ENCODE peak calls at places on chromosomes 16 and 17, in four cellular contexts. U is ovary, O is neuronal stem cell, Y is upper lobe of right lung. P is an unnamed sample.

GRCh38 chr16:49604602-49605001 is 231.0 kb downstream of the C16orf78 start:
- DNase-seq in U (no peak), Y (no peak), O (no peak), P (no peak)

GRCh38 chr16:381788-382717 is at the start of gene PGAP6:
- DNase-seq in Y (peak), U (peak), O (no peak), P (peak)

GRCh38 chr16:20042848-20043247 is 30.8 kb downstream of the GPR139 start:
- DNase-seq in U (no peak), O (no peak), Y (no peak), P (no peak)

GRCh38 chr16:79008036-79008868 is 592.3 kb downstream of the MAF start:
- DNase-seq in U (no peak), O (no peak), Y (no peak), P (no peak)

GRCh38 chr16:49015189-49015540 is 266.5 kb downstream of the CBLN1 start:
- DNase-seq in O (no peak), Y (no peak), U (no peak), P (no peak)

GRCh38 chr17:42249681-42250446 is 26.3 kb downstream of the STAT5B start:
- DNase-seq in O (no peak), U (no peak), Y (no peak), P (no peak)

GRCh38 chr17:59746849-59747445 is 39.5 kb downstream of the VMP1 start:
- DNase-seq in O (no peak), Y (no peak), U (no peak), P (peak)

GRCh38 chr16:85623997-85624601 is 11.0 kb downstream of the GSE1 start:
- DNase-seq in O (no peak), U (no peak), Y (no peak), P (no peak)

GRCh38 chr17:72466199-72466598 is 345.4 kb downstream of the SOX9 start:
- DNase-seq in U (no peak), O (no peak), Y (no peak), P (peak)

GRCh38 chr17:74730491-74731346 is 6.3 kb upstream of the RAB37 start:
- DNase-seq in U (no peak), O (no peak), Y (peak), P (no peak)

GRCh38 chr17:47280072-47280811 is 26.6 kb downstream of the ITGB3 start:
- DNase-seq in Y (no peak), U (no peak), O (no peak), P (no peak)

GRCh38 chr16:89152831-89153700 is 18.5 kb upstream of the CDH15 start:
- DNase-seq in U (no peak), Y (no peak), O (no peak), P (no peak)

GRCh38 chr17:49955157-49955556 is 13.8 kb upstream of the DLX4 start:
- DNase-seq in O (no peak), Y (no peak), U (no peak), P (no peak)

GRCh38 chr17:2724783-2725164 is 13.2 kb upstream of the CLUH start:
- DNase-seq in U (no peak), Y (no peak), O (peak), P (peak)

GRCh38 chr17:79624658-79625478 is 14.0 kb upstream of the RBFOX3 start:
- DNase-seq in Y (peak), U (peak), O (no peak), P (no peak)

GRCh38 chr16:49608801-49609200 is 235.2 kb downstream of the C16orf78 start:
- DNase-seq in Y (no peak), O (no peak), U (no peak), P (peak)

GRCh38 chr16:77221482-77221881 is 22.3 kb downstream of the SYCE1L start:
- DNase-seq in O (no peak), U (no peak), Y (no peak), P (no peak)

GRCh38 chr16:81581107-81581506 is 136.5 kb downstream of the CMIP start:
- DNase-seq in U (no peak), O (no peak), Y (no peak), P (no peak)

GRCh38 chr17:19405114-19405513 is 5.9 kb upstream of the RNF112 start:
- DNase-seq in U (no peak), Y (no peak), O (no peak), P (no peak)

GRCh38 chr17:57370051-57370581 is 113.8 kb downstream of the MSI2 start:
- DNase-seq in O (no peak), Y (no peak), U (no peak), P (peak)

GRCh38 chr16:47258874-47259461 is 115.2 kb upstream of the NETO2 start:
- DNase-seq in U (no peak), Y (no peak), O (no peak), P (peak)

GRCh38 chr16:2154533-2155090 is 970 bp upstream of the TRAF7 start:
- DNase-seq in Y (no peak), O (no peak), U (no peak), P (no peak)

GRCh38 chr17:41553176-41553575 is 18.7 kb downstream of the KRT9 start:
- DNase-seq in U (no peak), Y (no peak), O (no peak), P (no peak)

GRCh38 chr16:49116873-49117272 is 164.8 kb downstream of the CBLN1 start:
- DNase-seq in U (no peak), O (no peak), Y (no peak), P (no peak)

GRCh38 chr16:77881355-77882003 is 93.1 kb downstream of the VAT1L start:
- DNase-seq in U (no peak), Y (no peak), O (no peak), P (no peak)

GRCh38 chr17:77963441-77963840 is 4.9 kb downstream of the TNRC6C start:
- DNase-seq in Y (no peak), U (peak), O (peak), P (peak)

GRCh38 chr17:5832886-5833285 is 237.3 kb upstream of the WSCD1 start:
- DNase-seq in Y (no peak), U (no peak), O (peak), P (no peak)

GRCh38 chr16:85330694-85331188 is 218.5 kb upstream of the CIBAR2 start:
- DNase-seq in Y (no peak), O (peak), U (no peak), P (peak)

GRCh38 chr16:88349903-88350900 is 32.6 kb upstream of the ZNF469 start:
- DNase-seq in O (no peak), U (no peak), Y (no peak), P (no peak)

GRCh38 chr17:45246861-45247428 is 14.9 kb downstream of the SPATA32 start:
- DNase-seq in U (peak), Y (peak), O (peak), P (no peak)

GRCh38 chr17:8873801-8874715 is 6.6 kb upstream of the PIK3R6 start:
- DNase-seq in U (no peak), O (no peak), Y (no peak), P (no peak)

GRCh38 chr16:46555981-46556380 is 65.2 kb downstream of the SHCBP1 start:
- DNase-seq in U (no peak), O (no peak), Y (no peak), P (no peak)

GRCh38 chr17:17343896-17344506 is 40.8 kb downstream of the NT5M start:
- DNase-seq in O (no peak), U (peak), Y (peak), P (no peak)

DNA sequence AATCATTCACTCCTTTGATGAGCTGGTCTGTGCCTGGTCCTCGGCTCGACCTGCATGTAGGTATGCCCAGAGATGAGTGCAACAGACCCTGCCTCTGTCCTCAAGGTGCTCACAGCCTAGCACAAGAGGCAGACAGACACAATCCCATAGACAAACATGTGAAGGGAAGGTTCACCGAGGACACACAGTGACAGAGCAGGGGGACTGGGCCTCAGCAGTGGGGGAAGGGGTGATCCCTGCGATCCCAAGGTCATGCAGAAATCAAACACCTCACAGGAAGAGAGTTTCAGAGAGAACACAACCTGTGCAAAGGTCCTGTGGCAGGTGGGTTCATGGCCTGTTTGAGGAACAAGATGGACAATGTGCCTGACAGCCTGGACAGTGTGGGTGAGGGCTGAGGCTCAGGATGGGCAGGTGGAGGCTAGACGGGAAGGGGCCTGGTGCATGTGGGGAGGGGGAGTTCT is 4.2 kb upstream of the VASN start:
- DNase-seq in O (no peak), Y (no peak), U (no peak), P (no peak)
- H3K27ac ChIP-seq in O (no peak), Y (no peak), U (no peak), P (no peak)

GRCh38 chr16:66428682-66429251 is 1.7 kb downstream of the BEAN1 start:
- DNase-seq in U (no peak), Y (no peak), O (no peak), P (no peak)

GRCh38 chr16:66427871-66428681 is 981 bp downstream of the BEAN1 start:
- DNase-seq in Y (no peak), O (no peak), U (no peak), P (peak)

GRCh38 chr16:66427451-66427860 is 361 bp downstream of the BEAN1 start:
- DNase-seq in U (no peak), Y (no peak), O (no peak), P (peak)

GRCh38 chr16:66430214-66430613 is 3.1 kb downstream of the BEAN1 start:
- DNase-seq in O (no peak), U (no peak), Y (no peak), P (no peak)

DNA sequence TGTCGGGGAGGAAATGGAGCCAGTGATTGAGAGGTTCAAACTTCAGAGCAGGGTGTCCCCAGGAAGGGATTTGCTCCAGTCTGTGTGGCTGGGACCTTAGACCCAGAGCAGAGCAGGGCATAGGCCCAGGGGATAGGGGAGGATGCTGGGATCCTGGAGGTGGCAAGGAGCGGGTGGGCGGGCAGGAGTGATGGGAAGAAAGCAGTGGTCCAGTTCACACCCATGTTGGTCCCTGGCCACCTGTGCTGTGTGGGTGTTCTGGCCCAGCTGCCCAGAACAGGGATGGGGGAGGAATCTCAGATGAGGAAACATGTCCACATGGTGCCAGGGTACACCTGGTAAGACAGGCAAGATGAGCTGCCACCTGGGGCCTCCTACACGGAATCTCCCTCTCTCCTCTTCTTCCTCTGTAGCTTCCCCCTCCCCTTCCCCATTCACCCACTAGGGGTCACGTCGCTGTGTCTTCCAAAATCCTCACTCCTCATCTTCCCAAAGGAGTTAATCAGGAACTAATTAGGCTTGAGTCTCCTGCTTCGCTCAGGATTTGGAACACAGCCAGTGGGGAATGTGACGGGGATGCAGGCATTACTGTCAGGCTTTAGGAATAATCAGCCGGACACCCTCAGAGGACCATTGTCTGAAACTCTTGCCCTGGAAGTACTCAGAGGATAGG is 2.3 kb downstream of the BEAN1 start:
- DNase-seq in U (no peak), O (no peak), Y (no peak), P (no peak)
- H3K27ac ChIP-seq in U (no peak), O (no peak), Y (no peak), P (no peak)

GRCh38 chr17:38451840-38452529 is 23.7 kb downstream of the ARHGAP23 start:
- DNase-seq in Y (no peak), O (no peak), U (peak), P (no peak)

GRCh38 chr17:38449364-38449763 is 21.1 kb downstream of the ARHGAP23 start:
- DNase-seq in O (no peak), U (no peak), Y (no peak), P (no peak)

GRCh38 chr17:38450699-38451029 is 22.4 kb downstream of the ARHGAP23 start:
- DNase-seq in U (no peak), Y (no peak), O (no peak), P (no peak)

GRCh38 chr17:38452719-38453118 is 24.5 kb downstream of the ARHGAP23 start:
- DNase-seq in O (no peak), Y (no peak), U (no peak), P (no peak)

DNA sequence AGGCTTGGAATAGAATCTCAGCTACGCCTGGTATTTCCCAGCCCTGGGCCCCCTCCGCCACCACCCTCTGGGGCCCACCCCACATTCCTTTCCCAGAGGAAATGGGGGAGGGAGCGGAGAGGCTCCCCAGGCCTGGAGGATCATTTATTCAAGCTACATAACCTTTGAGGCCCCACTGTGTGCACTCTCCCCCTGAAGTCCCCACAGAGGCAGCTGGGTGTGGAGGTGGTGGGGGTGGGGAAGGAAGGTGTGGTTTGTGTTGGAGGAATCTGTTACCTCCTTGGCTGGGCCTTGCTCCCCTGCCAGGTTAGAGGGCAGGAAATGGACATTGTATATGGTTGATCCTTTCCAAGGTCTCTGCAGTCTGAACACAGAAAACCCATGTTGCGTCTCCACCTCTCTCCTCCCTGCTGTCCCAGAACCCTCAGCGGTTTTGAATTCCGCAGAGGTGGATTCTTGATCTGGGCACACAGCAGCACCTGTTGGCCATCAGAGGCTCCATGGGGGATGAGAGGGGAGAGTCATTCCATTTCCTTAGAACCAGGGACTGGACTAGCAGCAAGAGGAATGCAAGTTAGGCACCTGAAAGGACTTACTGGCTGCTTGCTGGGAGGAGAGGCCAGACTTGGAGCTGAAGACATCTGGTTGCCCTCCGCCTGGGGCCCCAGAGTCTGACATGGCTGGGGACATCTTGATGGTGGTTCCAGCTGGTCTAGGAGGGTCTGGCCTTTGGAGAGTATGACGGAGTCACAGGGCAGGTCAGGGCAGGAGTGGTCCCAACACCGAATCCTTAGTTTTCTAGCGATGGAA is 23.0 kb downstream of the ARHGAP23 start:
- DNase-seq in Y (no peak), O (no peak), U (no peak), P (peak)
- H3K27ac ChIP-seq in Y (peak), O (peak), U (no peak), P (peak)

DNA sequence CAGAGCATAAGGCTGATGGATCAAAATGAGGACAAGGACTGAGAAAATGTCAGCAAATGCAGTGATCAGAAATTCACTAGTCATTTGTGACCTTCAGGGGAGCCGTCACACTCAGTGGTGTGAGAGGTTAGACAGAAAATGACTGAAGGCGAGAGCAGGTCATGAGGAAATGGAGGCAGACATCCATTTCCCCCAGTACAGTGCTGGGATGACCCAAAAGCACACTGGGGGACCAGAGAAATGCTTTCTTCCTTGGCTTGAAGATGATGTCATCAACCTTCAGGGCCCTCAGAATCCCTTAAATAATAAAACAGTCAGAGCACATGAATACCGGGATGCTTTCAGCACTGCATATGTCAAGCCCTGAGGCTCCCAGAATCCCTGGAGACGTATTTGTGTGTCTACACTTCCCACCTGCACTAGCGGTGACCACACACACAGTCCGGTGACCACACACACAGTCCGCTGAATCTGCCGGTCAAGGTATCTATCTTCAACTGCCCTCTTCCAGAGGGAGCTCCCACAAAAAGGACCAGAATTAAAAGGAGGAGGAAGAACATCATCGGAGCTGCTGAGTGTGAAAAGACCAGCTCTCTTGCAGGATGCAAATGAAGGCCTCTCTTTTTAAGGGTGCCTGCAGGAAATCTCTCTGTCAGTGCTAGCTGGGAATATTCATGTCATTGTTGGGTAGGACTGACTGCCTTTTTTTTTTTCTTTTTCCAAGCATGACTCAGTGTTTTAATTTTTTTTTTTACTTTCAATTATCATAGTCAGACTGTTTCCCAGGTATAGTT is 8.2 kb downstream of the UBE2O start:
- DNase-seq in U (no peak), O (no peak), Y (no peak), P (no peak)
- H3K27ac ChIP-seq in U (no peak), O (no peak), Y (no peak), P (no peak)

DNA sequence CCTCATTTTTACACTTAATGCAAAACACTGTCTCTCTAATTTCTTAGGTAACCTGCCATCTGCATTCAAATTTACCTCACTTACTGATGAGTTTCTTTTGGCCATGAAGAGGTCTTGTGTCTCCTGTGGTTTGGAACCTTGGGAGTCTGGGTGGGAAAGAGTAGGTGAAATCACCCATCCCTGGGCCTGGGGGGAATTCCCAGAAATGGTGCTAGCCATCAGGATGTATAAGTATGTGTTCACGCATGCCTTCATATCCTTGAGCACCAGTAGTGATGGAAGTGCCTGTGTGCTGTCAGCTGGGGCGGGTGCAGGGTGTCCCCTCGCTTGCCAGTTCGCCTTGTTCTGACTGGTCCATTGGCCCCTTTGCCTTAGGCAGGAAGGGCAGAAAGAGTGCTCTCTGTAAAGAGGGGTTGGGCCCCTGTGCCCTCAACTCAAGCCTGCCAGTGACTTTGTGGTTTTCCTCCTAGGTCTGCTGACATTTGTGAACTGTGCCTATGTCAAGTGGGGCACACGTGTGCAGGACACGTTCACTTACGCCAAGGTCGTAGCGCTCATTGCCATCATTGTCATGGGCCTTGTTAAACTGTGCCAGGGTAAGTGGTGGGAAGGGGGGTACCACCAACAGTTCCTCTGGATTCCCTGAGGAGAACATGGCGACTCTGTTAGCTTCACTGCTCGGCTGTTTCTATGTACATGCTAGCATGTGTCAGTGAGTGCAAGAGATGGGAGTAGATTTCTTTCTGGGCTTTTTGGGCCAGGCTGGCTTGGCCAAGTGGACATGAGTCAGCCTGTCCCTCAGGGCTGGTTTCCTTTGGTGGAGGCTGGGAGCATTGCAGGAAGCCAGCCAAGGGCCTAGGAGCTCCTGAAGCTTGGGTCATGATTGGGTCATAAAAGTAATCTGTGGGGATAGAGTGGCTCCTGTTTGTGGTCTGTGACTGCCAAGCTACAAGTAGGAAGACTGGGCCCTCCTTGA is 23.2 kb downstream of the SLC7A6OS start:
- DNase-seq in U (no peak), Y (no peak), O (no peak), P (no peak)
- H3K27ac ChIP-seq in U (no peak), Y (peak), O (no peak), P (no peak)

DNA sequence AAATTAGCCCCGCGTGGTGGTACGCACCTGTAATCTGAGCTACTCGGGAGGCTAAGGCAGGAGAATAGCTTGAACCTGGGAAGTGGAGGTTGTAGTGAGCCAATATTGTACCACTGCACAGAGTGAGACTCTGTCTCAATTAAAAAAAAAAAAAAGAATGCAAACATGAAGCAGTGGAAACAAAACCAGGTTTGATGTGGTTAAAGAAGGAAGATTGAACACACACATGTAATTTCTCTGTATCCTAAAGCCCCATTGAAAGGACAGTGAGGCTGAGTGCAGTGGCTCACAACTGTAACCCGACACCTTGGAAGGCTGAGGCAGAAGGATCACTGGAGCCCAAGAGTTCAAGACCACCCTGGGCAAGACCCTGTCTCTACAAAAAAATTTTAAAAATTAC is 26.5 kb upstream of the SBK1 start:
- DNase-seq in Y (no peak), U (no peak), O (no peak), P (no peak)
- H3K27ac ChIP-seq in Y (no peak), U (no peak), O (no peak), P (no peak)

GRCh38 chr17:40511667-40512221 is 10.3 kb upstream of the TNS4 start:
- DNase-seq in O (no peak), U (peak), Y (peak), P (no peak)
- H3K27ac ChIP-seq in O (no peak), U (no peak), Y (no peak), P (no peak)